ENCODE peak calls at places on chromosomes 11 and 22, in five cellular contexts. X is suprapubic skin; S is nephron progenitor cell; R is T-helper 2 cell; J is naive thymus-derived CD8-positive, alpha-beta T cell. G is an unnamed sample.

GRCh38 chr22:25153961-25154685 is 45.5 kb upstream of the CRYBB3 start:
- DNase-seq in X (peak), S (no peak), R (no peak), J (no peak), G (no peak)

GRCh38 chr22:39514373-39514973 is 5.9 kb upstream of the ATF4 start:
- DNase-seq in X (peak), S (peak), R (no peak), J (peak), G (peak)

GRCh38 chr11:125070699-125071254 is 7.7 kb downstream of the SLC37A2 start:
- DNase-seq in X (peak), S (no peak), R (no peak), J (no peak), G (no peak)

GRCh38 chr11:118226781-118227180 is 2.0 kb upstream of the JAML start:
- DNase-seq in X (no peak), S (no peak), R (no peak), J (no peak), G (no peak)

GRCh38 chr22:39997939-39998726 is 3.4 kb downstream of the FAM83F start:
- DNase-seq in X (no peak), S (peak), R (no peak), J (no peak), G (no peak)

GRCh38 chr11:37076866-37077265 is 478.8 kb upstream of the RAG2 start:
- DNase-seq in X (no peak), S (peak), R (no peak), J (no peak), G (no peak)

GRCh38 chr11:2466869-2467694 is 22.3 kb downstream of the KCNQ1 start:
- DNase-seq in X (no peak), S (no peak), R (no peak), J (peak), G (no peak)

GRCh38 chr11:27626269-27626937 is 73.9 kb downstream of the BDNF start:
- DNase-seq in X (no peak), S (no peak), R (no peak), J (no peak), G (no peak)

GRCh38 chr11:75160328-75160757 is 9.4 kb downstream of the SLCO2B1 start:
- DNase-seq in X (no peak), S (no peak), R (no peak), J (no peak), G (no peak)

GRCh38 chr11:122215244-122215992 is 99.4 kb upstream of the BLID start:
- DNase-seq in X (peak), S (peak), R (no peak), J (no peak), G (no peak)

GRCh38 chr22:43833286-43834240 is 21.5 kb upstream of the EFCAB6 start:
- DNase-seq in X (peak), S (no peak), R (no peak), J (no peak), G (no peak)

GRCh38 chr22:32355760-32356159 is 1.9 kb upstream of the RFPL3 start:
- DNase-seq in X (no peak), S (no peak), R (no peak), J (no peak), G (no peak)

GRCh38 chr11:21511835-21512440 is 680.9 kb upstream of the ANO5 start:
- DNase-seq in X (peak), S (peak), R (no peak), J (no peak), G (no peak)

GRCh38 chr11:65809496-65809895 is 22.6 kb downstream of the OVOL1 start:
- DNase-seq in X (no peak), S (no peak), R (no peak), J (no peak), G (no peak)

GRCh38 chr11:95363710-95364109 is 132.7 kb upstream of the SESN3 start:
- DNase-seq in X (no peak), S (peak), R (no peak), J (no peak), G (no peak)

GRCh38 chr22:29201722-29202230 is 3.9 kb upstream of the EMID1 start:
- DNase-seq in X (no peak), S (no peak), R (no peak), J (no peak), G (no peak)

G was measured in effector CD8-positive, alpha-beta T cell.